ENCODE peak calls at places on chromosomes 7 and 10, in seven cellular contexts. One of them, this sample, is unnamed.

GRCh38 chr10:97124211-97124610 is 61.5 kb downstream of the SLIT1 start:
- DNase-seq in MM.1S: no peak
- DNase-seq in NT2/D1: no peak
- DNase-seq in CD8-positive, alpha-beta T cell: no peak
- DNase-seq in fibroblast of lung: no peak
- DNase-seq in aorta: no peak
- DNase-seq in GM23338: no peak
- DNase-seq in this sample: no peak

GRCh38 chr7:39240864-39241263 is 263.2 kb downstream of the POU6F2 start:
- DNase-seq in fibroblast of lung: no peak
- DNase-seq in NT2/D1: no peak
- DNase-seq in aorta: no peak
- DNase-seq in CD8-positive, alpha-beta T cell: no peak
- DNase-seq in GM23338: no peak
- DNase-seq in MM.1S: no peak
- DNase-seq in this sample: no peak

GRCh38 chr7:151789380-151789947 is 87.5 kb downstream of the PRKAG2 start:
- DNase-seq in aorta: peak; percentile 30
- DNase-seq in GM23338: no peak
- DNase-seq in MM.1S: no peak
- DNase-seq in fibroblast of lung: no peak
- DNase-seq in NT2/D1: no peak
- DNase-seq in CD8-positive, alpha-beta T cell: no peak
- DNase-seq in this sample: no peak

GRCh38 chr10:47019546-47019945 is 108.3 kb downstream of the PTPN20 start:
- DNase-seq in GM23338: no peak
- DNase-seq in aorta: no peak
- DNase-seq in NT2/D1: no peak
- DNase-seq in fibroblast of lung: no peak
- DNase-seq in MM.1S: no peak
- DNase-seq in CD8-positive, alpha-beta T cell: no peak
- DNase-seq in this sample: no peak

GRCh38 chr10:72164617-72165016 is 51.2 kb upstream of the ANAPC16 start:
- DNase-seq in aorta: no peak
- DNase-seq in MM.1S: no peak
- DNase-seq in NT2/D1: no peak
- DNase-seq in CD8-positive, alpha-beta T cell: no peak
- DNase-seq in GM23338: no peak
- DNase-seq in fibroblast of lung: peak; percentile 10
- DNase-seq in this sample: no peak

GRCh38 chr10:97250952-97251351 is 41.5 kb downstream of the ARHGAP19 start:
- DNase-seq in fibroblast of lung: no peak
- DNase-seq in MM.1S: no peak
- DNase-seq in aorta: no peak
- DNase-seq in GM23338: no peak
- DNase-seq in CD8-positive, alpha-beta T cell: no peak
- DNase-seq in NT2/D1: no peak
- DNase-seq in this sample: no peak

GRCh38 chr10:22624289-22624738 is 90.1 kb downstream of the PIP4K2A start:
- DNase-seq in MM.1S: no peak
- DNase-seq in CD8-positive, alpha-beta T cell: no peak
- DNase-seq in fibroblast of lung: peak; percentile 77
- DNase-seq in NT2/D1: no peak
- DNase-seq in GM23338: peak; percentile 55
- DNase-seq in aorta: no peak
- DNase-seq in this sample: no peak

GRCh38 chr10:92573091-92573797 is 649 bp downstream of the IDE start:
- DNase-seq in NT2/D1: no peak
- DNase-seq in GM23338: peak; percentile 55
- DNase-seq in CD8-positive, alpha-beta T cell: peak; percentile 24
- DNase-seq in aorta: peak; percentile 60
- DNase-seq in fibroblast of lung: peak; percentile 47
- DNase-seq in MM.1S: peak; percentile 62
- DNase-seq in this sample: peak; percentile 40

GRCh38 chr7:133853706-133854276 is 273.3 kb upstream of the LRGUK start:
- DNase-seq in GM23338: peak; percentile 89
- DNase-seq in fibroblast of lung: peak; percentile 65
- DNase-seq in CD8-positive, alpha-beta T cell: no peak
- DNase-seq in NT2/D1: peak; percentile 33
- DNase-seq in aorta: no peak
- DNase-seq in MM.1S: peak; percentile 94
- DNase-seq in this sample: peak; percentile 69

GRCh38 chr10:26725837-26726727 is 28.6 kb downstream of the PDSS1 start:
- DNase-seq in MM.1S: peak; percentile 41
- DNase-seq in aorta: peak; percentile 77
- DNase-seq in GM23338: peak; percentile 54
- DNase-seq in fibroblast of lung: peak; percentile 74
- DNase-seq in CD8-positive, alpha-beta T cell: peak; percentile 46
- DNase-seq in NT2/D1: peak; percentile 11
- DNase-seq in this sample: peak; percentile 53

DNA sequence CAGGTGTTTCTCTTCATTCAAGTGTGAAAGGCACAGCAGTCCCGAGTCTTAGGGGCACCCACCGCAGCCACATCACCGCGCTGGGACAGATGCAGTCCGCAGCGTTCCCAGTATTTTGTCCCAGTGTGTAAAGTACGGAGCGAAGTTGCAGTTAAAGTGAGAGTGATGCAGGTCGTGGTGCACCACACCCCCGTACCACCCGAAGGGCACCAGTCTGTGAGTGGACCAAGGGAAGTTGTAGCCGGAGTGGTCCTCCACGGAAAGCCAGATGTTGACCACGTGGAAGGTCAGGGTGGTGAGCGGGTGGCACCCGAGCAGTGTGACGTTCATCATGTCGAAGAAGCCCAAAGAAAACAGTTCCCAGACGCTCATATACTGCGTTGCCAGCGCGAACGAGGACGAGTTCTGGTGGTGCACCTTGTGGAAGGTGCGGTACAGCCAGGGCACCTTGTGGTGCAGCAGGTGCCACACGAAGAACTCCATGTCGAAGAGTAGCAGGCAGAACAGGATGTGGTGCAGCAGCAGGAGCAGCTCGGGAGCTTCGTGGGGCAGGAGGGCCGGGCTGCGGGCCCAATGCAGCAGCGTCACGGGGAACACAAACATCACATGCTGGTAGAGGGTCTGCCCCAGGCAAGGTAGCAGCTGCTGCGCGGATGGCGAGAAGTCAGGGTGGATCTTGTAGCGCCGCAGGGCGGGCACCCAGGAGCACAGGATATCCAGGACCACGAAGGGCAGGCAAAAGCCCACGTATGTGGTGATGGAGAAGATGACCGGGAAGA is 526 bp downstream of the CH25H start:
- DNase-seq in MM.1S: no peak
- DNase-seq in CD8-positive, alpha-beta T cell: peak; percentile 43
- DNase-seq in aorta: peak; percentile 64
- DNase-seq in NT2/D1: no peak
- DNase-seq in fibroblast of lung: peak; percentile 49
- DNase-seq in GM23338: peak; percentile 54
- DNase-seq in this sample: peak; percentile 41
- H3K4me3 ChIP-seq in MM.1S: peak overlapping the region; percentile 34
- H3K4me3 ChIP-seq in CD8-positive, alpha-beta T cell: peak overlapping the region; percentile 67
- H3K4me3 ChIP-seq in aorta: peak overlapping the region; percentile 15
- H3K4me3 ChIP-seq in NT2/D1: peak overlapping the region; percentile 33
- H3K4me3 ChIP-seq in fibroblast of lung: peak overlapping the region; percentile 69
- H3K4me3 ChIP-seq in GM23338: peak overlapping the region; percentile 74
- H3K4me3 ChIP-seq in this sample: peak overlapping the region; percentile 32

GRCh38 chr10:62087341-62087740 is 181.3 kb downstream of the RTKN2 start:
- DNase-seq in fibroblast of lung: no peak
- DNase-seq in GM23338: no peak
- DNase-seq in NT2/D1: no peak
- DNase-seq in CD8-positive, alpha-beta T cell: no peak
- DNase-seq in MM.1S: no peak
- DNase-seq in aorta: no peak
- DNase-seq in this sample: no peak
- H3K36me3 ChIP-seq in fibroblast of lung: peaks cover 25% of the 10 kb centered on the region
- H3K36me3 ChIP-seq in GM23338: no peaks in the 10 kb centered on the region
- H3K36me3 ChIP-seq in NT2/D1: peaks cover 24% of the 10 kb centered on the region
- H3K36me3 ChIP-seq in CD8-positive, alpha-beta T cell: peaks cover 11% of the 10 kb centered on the region
- H3K36me3 ChIP-seq in MM.1S: peaks cover 40% of the 10 kb centered on the region
- H3K36me3 ChIP-seq in aorta: peaks cover 12% of the 10 kb centered on the region
- H3K36me3 ChIP-seq in this sample: peaks cover 74% of the 10 kb centered on the region

GRCh38 chr10:13717936-13718772 is 131.4 kb downstream of the PRPF18 start:
- DNase-seq in GM23338: no peak
- DNase-seq in fibroblast of lung: peak; percentile 94
- DNase-seq in MM.1S: peak; percentile 42
- DNase-seq in aorta: peak; percentile 90
- DNase-seq in NT2/D1: no peak
- DNase-seq in CD8-positive, alpha-beta T cell: peak; percentile 46
- DNase-seq in this sample: peak; percentile 93
- H3K4me3 ChIP-seq in GM23338: no peak overlapping the region
- H3K4me3 ChIP-seq in fibroblast of lung: peak overlapping the region; percentile 41
- H3K4me3 ChIP-seq in MM.1S: no peak overlapping the region
- H3K4me3 ChIP-seq in aorta: no peak overlapping the region
- H3K4me3 ChIP-seq in NT2/D1: no peak overlapping the region
- H3K4me3 ChIP-seq in CD8-positive, alpha-beta T cell: peak overlapping the region; percentile 27
- H3K4me3 ChIP-seq in this sample: peak overlapping the region; percentile 33

GRCh38 chr7:6407434-6407833 is 40.3 kb downstream of the DAGLB start:
- DNase-seq in GM23338: no peak
- DNase-seq in fibroblast of lung: no peak
- DNase-seq in CD8-positive, alpha-beta T cell: no peak
- DNase-seq in MM.1S: no peak
- DNase-seq in aorta: no peak
- DNase-seq in NT2/D1: no peak
- DNase-seq in this sample: no peak
- H3K36me3 ChIP-seq in GM23338: peaks cover 48% of the 10 kb centered on the region
- H3K36me3 ChIP-seq in fibroblast of lung: peaks cover 32% of the 10 kb centered on the region
- H3K36me3 ChIP-seq in CD8-positive, alpha-beta T cell: peaks cover 49% of the 10 kb centered on the region
- H3K36me3 ChIP-seq in MM.1S: peaks cover 22% of the 10 kb centered on the region
- H3K36me3 ChIP-seq in aorta: peaks cover 16% of the 10 kb centered on the region
- H3K36me3 ChIP-seq in NT2/D1: peaks cover 91% of the 10 kb centered on the region
- H3K36me3 ChIP-seq in this sample: peaks cover 80% of the 10 kb centered on the region

GRCh38 chr10:114304566-114305421 is 65.7 kb downstream of the VWA2 start:
- DNase-seq in CD8-positive, alpha-beta T cell: peak; percentile 70
- DNase-seq in MM.1S: peak; percentile 45
- DNase-seq in aorta: peak; percentile 65
- DNase-seq in NT2/D1: peak; percentile 49
- DNase-seq in GM23338: peak; percentile 93
- DNase-seq in fibroblast of lung: no peak
- DNase-seq in this sample: peak; percentile 29

GRCh38 chr10:114303556-114303955 is 64.5 kb downstream of the VWA2 start:
- DNase-seq in fibroblast of lung: no peak
- DNase-seq in MM.1S: no peak
- DNase-seq in CD8-positive, alpha-beta T cell: no peak
- DNase-seq in GM23338: no peak
- DNase-seq in NT2/D1: no peak
- DNase-seq in aorta: no peak
- DNase-seq in this sample: no peak

GRCh38 chr10:114305521-114305925 is 66.5 kb downstream of the VWA2 start:
- DNase-seq in MM.1S: no peak
- DNase-seq in fibroblast of lung: no peak
- DNase-seq in NT2/D1: no peak
- DNase-seq in CD8-positive, alpha-beta T cell: no peak
- DNase-seq in aorta: no peak
- DNase-seq in GM23338: no peak
- DNase-seq in this sample: no peak

GRCh38 chr10:114301951-114302710 is 63.1 kb downstream of the VWA2 start:
- DNase-seq in NT2/D1: no peak
- DNase-seq in aorta: no peak
- DNase-seq in CD8-positive, alpha-beta T cell: no peak
- DNase-seq in MM.1S: no peak
- DNase-seq in GM23338: no peak
- DNase-seq in fibroblast of lung: no peak
- DNase-seq in this sample: peak; percentile 85

GRCh38 chr10:114304017-114304565 is 65.0 kb downstream of the VWA2 start:
- DNase-seq in GM23338: peak; percentile 85
- DNase-seq in MM.1S: peak; percentile 85
- DNase-seq in NT2/D1: peak; percentile 60
- DNase-seq in aorta: peak; percentile 86
- DNase-seq in CD8-positive, alpha-beta T cell: peak; percentile 67
- DNase-seq in fibroblast of lung: peak; percentile 91
- DNase-seq in this sample: peak; percentile 70
- H3K4me3 ChIP-seq in GM23338: peak overlapping the region; percentile 69
- H3K4me3 ChIP-seq in MM.1S: peak overlapping the region; percentile 56
- H3K4me3 ChIP-seq in NT2/D1: peak overlapping the region; percentile 49
- H3K4me3 ChIP-seq in aorta: no peak overlapping the region
- H3K4me3 ChIP-seq in CD8-positive, alpha-beta T cell: peak overlapping the region; percentile 59
- H3K4me3 ChIP-seq in fibroblast of lung: peak overlapping the region; percentile 48
- H3K4me3 ChIP-seq in this sample: no peak overlapping the region

GRCh38 chr10:13658864-13659685 is 72.3 kb downstream of the PRPF18 start:
- DNase-seq in GM23338: no peak
- DNase-seq in aorta: peak; percentile 68
- DNase-seq in NT2/D1: no peak
- DNase-seq in MM.1S: no peak
- DNase-seq in CD8-positive, alpha-beta T cell: no peak
- DNase-seq in fibroblast of lung: no peak
- DNase-seq in this sample: no peak

GRCh38 chr10:13661261-13661660 is 74.5 kb downstream of the PRPF18 start:
- DNase-seq in aorta: no peak
- DNase-seq in MM.1S: no peak
- DNase-seq in fibroblast of lung: peak; percentile 30
- DNase-seq in CD8-positive, alpha-beta T cell: no peak
- DNase-seq in NT2/D1: no peak
- DNase-seq in GM23338: no peak
- DNase-seq in this sample: no peak

GRCh38 chr10:13658256-13658655 is 71.5 kb downstream of the PRPF18 start:
- DNase-seq in CD8-positive, alpha-beta T cell: no peak
- DNase-seq in GM23338: no peak
- DNase-seq in aorta: no peak
- DNase-seq in MM.1S: no peak
- DNase-seq in NT2/D1: no peak
- DNase-seq in fibroblast of lung: no peak
- DNase-seq in this sample: no peak

GRCh38 chr10:13659887-13660544 is 73.3 kb downstream of the PRPF18 start:
- DNase-seq in NT2/D1: no peak
- DNase-seq in CD8-positive, alpha-beta T cell: peak; percentile 76
- DNase-seq in aorta: peak; percentile 78
- DNase-seq in MM.1S: peak; percentile 35
- DNase-seq in fibroblast of lung: peak; percentile 89
- DNase-seq in GM23338: peak; percentile 66
- DNase-seq in this sample: peak; percentile 34

GRCh38 chr10:13660545-13660920 is 73.8 kb downstream of the PRPF18 start:
- DNase-seq in aorta: no peak
- DNase-seq in MM.1S: no peak
- DNase-seq in fibroblast of lung: peak; percentile 56
- DNase-seq in NT2/D1: no peak
- DNase-seq in CD8-positive, alpha-beta T cell: no peak
- DNase-seq in GM23338: no peak
- DNase-seq in this sample: peak; percentile 57
- H3K36me3 ChIP-seq in aorta: peaks cover 6% of the 10 kb centered on the region
- H3K36me3 ChIP-seq in MM.1S: no peaks in the 10 kb centered on the region
- H3K36me3 ChIP-seq in fibroblast of lung: peaks cover 25% of the 10 kb centered on the region
- H3K36me3 ChIP-seq in NT2/D1: peaks cover 53% of the 10 kb centered on the region
- H3K36me3 ChIP-seq in CD8-positive, alpha-beta T cell: no peaks in the 10 kb centered on the region
- H3K36me3 ChIP-seq in GM23338: peaks cover 7% of the 10 kb centered on the region
- H3K36me3 ChIP-seq in this sample: peaks cover 14% of the 10 kb centered on the region

This sample was measured in MG63.